ENCODE peak calls at places on chromosomes 3 and 15, in nine cellular contexts. A is cerebellum; C is fibroblast of pulmonary artery; L is AG08396; S is AG09309; K is caudate nucleus; V is heart left ventricle; T is germinal center; X is stimulated activated CD8-positive, alpha-beta memory T cell treated with anti-CD3 and anti-CD28 coated beads, Interleukin-4, amount 100 ng/mL, for 4 hours. H is an unnamed sample.

GRCh38 chr3:69166446-69166845 is 44.1 kb upstream of the LMOD3 start:
- DNase-seq in L (no peak), K (no peak), C (no peak), X (no peak), T (no peak), V (no peak), S (no peak), A (no peak), H (no peak)

GRCh38 chr3:5221701-5222100 is 34.2 kb downstream of the EDEM1 start:
- DNase-seq in X (no peak), T (no peak), A (no peak), C (no peak), L (no peak), S (no peak), V (no peak), K (no peak), H (no peak)

GRCh38 chr15:90367578-90367977 is 15.5 kb downstream of the ZNF774 start:
- DNase-seq in S (no peak), L (peak), T (no peak), A (peak), C (peak), K (no peak), V (no peak), X (no peak), H (no peak)

GRCh38 chr3:129441782-129442181 is 1.8 kb downstream of the IFT122 start:
- DNase-seq in C (peak), T (no peak), S (peak), K (no peak), X (no peak), A (peak), L (peak), V (no peak), H (no peak)

GRCh38 chr3:111862415-111862814 is 3.4 kb downstream of the PHLDB2 start:
- DNase-seq in L (no peak), V (no peak), T (no peak), K (no peak), A (no peak), C (no peak), X (no peak), S (no peak), H (no peak)

GRCh38 chr3:134294302-134294925 is 43.8 kb upstream of the RYK start:
- DNase-seq in A (no peak), C (no peak), T (no peak), V (no peak), X (peak), L (no peak), S (no peak), K (no peak), H (peak)

GRCh38 chr15:74820056-74820455 is 6.4 kb upstream of the CPLX3 start:
- DNase-seq in V (no peak), A (no peak), K (no peak), S (no peak), T (no peak), L (no peak), C (no peak), X (no peak), H (no peak)

GRCh38 chr3:99562138-99562537 is 76.3 kb upstream of the COL8A1 start:
- DNase-seq in X (no peak), A (no peak), L (peak), T (no peak), S (no peak), K (no peak), C (peak), V (no peak), H (no peak)

GRCh38 chr3:7433073-7433472 is 572.2 kb downstream of the GRM7 start:
- DNase-seq in T (no peak), X (no peak), V (no peak), C (no peak), A (no peak), K (no peak), L (no peak), S (no peak), H (no peak)

GRCh38 chr3:64380539-64380938 is 155.3 kb upstream of the PRICKLE2 start:
- DNase-seq in T (no peak), A (no peak), V (no peak), L (no peak), C (no peak), S (no peak), K (no peak), X (no peak), H (no peak)

GRCh38 chr3:122258757-122259371 is 66.2 kb upstream of the CSTA start:
- DNase-seq in S (no peak), T (peak), K (peak), X (peak), A (no peak), V (peak), L (peak), C (peak), H (peak)

GRCh38 chr3:36362973-36363372 is 17.3 kb upstream of the STAC start:
- DNase-seq in L (peak), V (no peak), T (no peak), X (no peak), C (peak), S (no peak), K (no peak), A (no peak), H (no peak)

GRCh38 chr3:117657278-117657677 is 947.7 kb downstream of the TUSC7 start:
- DNase-seq in V (no peak), S (no peak), L (no peak), C (no peak), T (no peak), K (no peak), A (no peak), X (no peak), H (no peak)

GRCh38 chr15:39230205-39230916 is 350.5 kb upstream of the THBS1 start:
- DNase-seq in L (no peak), V (no peak), K (no peak), C (peak), S (no peak), X (no peak), A (no peak), T (no peak), H (no peak)

GRCh38 chr3:173870976-173871375 is 473.4 kb downstream of the NLGN1 start:
- DNase-seq in S (no peak), K (no peak), T (no peak), L (no peak), V (no peak), C (no peak), X (no peak), A (no peak), H (no peak)

GRCh38 chr15:48273047-48273446 is 58.2 kb upstream of the DUT start:
- DNase-seq in S (no peak), T (no peak), A (no peak), X (no peak), L (no peak), V (no peak), C (no peak), K (no peak), H (no peak)

GRCh38 chr15:49155834-49156627 is 632 bp upstream of the COPS2 start:
- DNase-seq in A (peak), K (no peak), T (no peak), V (no peak), C (peak), X (no peak), L (peak), S (no peak), H (no peak)

GRCh38 chr15:74464216-74464615 is 3.3 kb upstream of the UBL7 start:
- DNase-seq in C (no peak), T (no peak), L (no peak), V (no peak), X (no peak), S (no peak), A (no peak), K (no peak), H (no peak)

H was measured in GM19239.